ENCODE peak calls at places on chromosomes 1 and 21, in seven cellular contexts. D is IMR-90, J is mesenchymal stem cell, W is H9, V is H1, H is mesendoderm, N is trophoblast cell. T is an unnamed sample.

GRCh38 chr1:48617227-48617626 is 145.2 kb upstream of the SPATA6 start:
- DNase-seq in D (no peak), H (no peak), V (no peak), W (no peak), N (no peak), J (no peak), T (no peak)

GRCh38 chr21:38377165-38378093 is 120.6 kb downstream of the KCNJ15 start:
- DNase-seq in N (no peak), W (no peak), V (no peak), J (no peak), H (peak), D (no peak), T (no peak)

GRCh38 chr1:8456306-8456912 is 138.5 kb downstream of the SLC45A1 start:
- DNase-seq in D (peak), N (peak), W (no peak), V (no peak), J (peak), H (no peak), T (no peak)

GRCh38 chr1:14142397-14143095 is 442.6 kb downstream of the PRDM2 start:
- DNase-seq in V (no peak), N (no peak), J (no peak), H (no peak), W (no peak), D (no peak), T (no peak)

GRCh38 chr1:173295391-173295790 is 88.3 kb upstream of the TNFSF4 start:
- DNase-seq in J (peak), V (no peak), D (no peak), N (no peak), H (no peak), W (no peak), T (no peak)

GRCh38 chr21:38244885-38245869 is 11.6 kb upstream of the KCNJ15 start:
- DNase-seq in J (peak), D (peak), W (no peak), N (no peak), V (no peak), H (no peak), T (no peak)

GRCh38 chr1:27658951-27659496 is 13.0 kb downstream of the IFI6 start:
- DNase-seq in N (peak), D (peak), V (peak), W (peak), H (peak), J (peak), T (no peak)

GRCh38 chr1:184888505-184888904 is 85.8 kb downstream of the NIBAN1 start:
- DNase-seq in J (peak), D (peak), W (no peak), H (no peak), N (peak), V (no peak), T (no peak)

GRCh38 chr1:162551969-162552683 is 9.4 kb upstream of the UAP1 start:
- DNase-seq in V (no peak), H (no peak), J (no peak), W (no peak), D (no peak), N (peak), T (no peak)

GRCh38 chr1:110003747-110004428 is 19.3 kb downstream of the AHCYL1 start:
- DNase-seq in J (peak), H (peak), V (peak), W (peak), D (peak), N (peak), T (peak)

GRCh38 chr1:3142236-3142635 is 73.2 kb downstream of the PRDM16 start:
- DNase-seq in V (no peak), H (no peak), W (no peak), N (no peak), D (no peak), J (no peak), T (no peak)

GRCh38 chr1:28887835-28888682 is 26.3 kb upstream of the EPB41 start:
- DNase-seq in J (no peak), V (peak), H (peak), D (no peak), W (peak), N (no peak), T (no peak)

GRCh38 chr1:87329051-87329755 is 523 bp downstream of the LMO4 start:
- DNase-seq in J (peak), N (peak), D (peak), V (peak), W (peak), H (peak), T (no peak)

DNA sequence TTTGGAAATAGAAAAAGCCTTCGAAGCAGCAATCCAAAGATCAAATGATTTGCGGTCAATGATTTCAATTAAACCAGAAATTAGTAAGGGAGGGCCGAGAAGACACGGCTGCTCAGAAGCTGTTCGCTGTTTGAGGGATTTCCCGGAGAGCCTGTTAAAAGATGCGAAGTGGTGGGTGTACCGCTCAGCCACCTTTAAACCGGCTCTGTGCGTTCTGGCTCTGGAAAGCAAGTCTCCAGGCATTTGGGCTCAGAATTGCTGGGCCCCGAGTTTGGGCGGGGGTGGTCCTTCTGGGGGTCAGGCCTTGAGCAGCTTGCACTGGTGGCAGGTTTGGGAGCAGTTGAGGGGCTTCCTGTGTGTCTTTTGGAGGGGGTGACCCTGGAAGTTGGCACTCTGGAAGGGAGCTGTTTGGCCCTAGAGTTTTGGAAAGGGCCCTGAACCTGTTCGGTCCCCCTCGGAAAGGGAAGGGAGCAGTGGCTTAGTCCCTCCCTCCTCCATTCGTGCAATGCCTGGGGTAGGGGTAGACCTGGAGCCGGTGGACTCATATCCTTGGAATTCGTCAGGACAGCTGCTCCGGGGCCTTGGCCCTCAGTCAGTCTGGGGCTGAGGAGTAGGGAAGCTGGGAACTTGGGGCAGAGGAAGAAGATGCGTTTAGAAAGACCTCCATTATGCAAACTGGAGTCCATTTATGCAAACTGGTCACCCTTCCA is 3.2 kb downstream of the SIM2 start:
- DNase-seq in J (no peak), W (peak), V (peak), N (peak), H (peak), D (peak), T (no peak)
- H3K27ac ChIP-seq in J (peak), W (no peak), V (no peak), N (no peak), H (no peak), D (peak), T (no peak)

DNA sequence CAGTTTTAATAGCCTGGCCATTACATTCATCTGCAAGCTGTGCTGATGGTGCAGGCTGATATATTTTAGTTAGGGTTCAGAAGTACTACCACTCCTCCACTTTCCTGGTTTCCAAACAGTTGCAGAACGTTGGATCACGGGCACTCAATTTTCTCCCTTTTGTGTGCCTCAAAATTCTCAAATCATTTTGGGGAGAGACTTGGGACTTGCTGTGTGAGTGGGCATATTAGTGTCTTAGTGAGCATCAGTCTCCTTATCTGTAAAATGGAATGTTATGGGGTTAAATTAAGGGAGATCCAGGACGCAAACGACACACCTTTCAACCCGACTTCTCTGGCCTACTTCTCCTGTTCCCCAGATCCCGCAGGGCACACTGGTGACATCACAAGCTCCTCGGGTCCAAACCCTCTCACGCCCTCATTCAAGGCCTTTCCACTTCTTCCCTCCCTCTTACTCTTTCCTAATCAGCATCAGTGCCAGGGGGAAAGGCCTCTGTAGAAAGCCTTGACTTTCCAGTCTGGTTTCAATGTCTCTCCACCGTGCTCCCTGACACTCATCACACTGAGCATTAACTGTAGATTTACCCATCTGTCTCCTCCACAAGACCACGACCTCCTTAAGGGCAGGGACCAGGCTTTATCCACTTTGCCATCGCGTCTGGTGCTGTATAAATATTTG is 1.2 kb downstream of the PIGP start:
- DNase-seq in V (no peak), H (peak), N (peak), W (no peak), J (peak), D (peak), T (no peak)
- H4K8ac ChIP-seq in V (no peak), H (peak), N (peak), W (no peak), J (peak), D (peak), T (no peak)

GRCh38 chr1:203607169-203607873 is 19.3 kb upstream of the ATP2B4 start:
- DNase-seq in N (no peak), D (peak), V (no peak), J (peak), W (no peak), H (no peak), T (no peak)
- H3K27ac ChIP-seq in N (peak), D (peak), V (no peak), J (no peak), W (no peak), H (no peak), T (no peak)

DNA sequence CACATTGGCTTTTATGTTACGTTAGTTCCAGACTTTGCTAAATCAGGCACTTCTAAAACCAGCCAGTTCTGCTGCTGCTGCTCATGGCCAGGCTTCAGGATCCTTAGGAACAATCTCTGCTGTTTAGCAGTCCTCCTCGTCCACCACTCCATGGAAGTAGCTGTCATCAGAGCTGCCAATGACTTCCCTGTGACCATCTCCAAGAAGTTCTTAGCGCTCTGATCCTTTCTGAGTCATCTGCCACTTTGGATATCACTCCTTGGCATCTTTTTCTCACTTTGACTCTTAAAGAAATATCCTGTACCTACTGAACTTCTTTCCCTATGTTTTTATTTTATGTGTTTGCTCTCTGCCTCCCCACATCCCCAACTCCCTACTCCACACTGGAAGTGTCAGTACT is 14.7 kb upstream of the IRF2BP2 start:
- DNase-seq in V (no peak), D (no peak), W (no peak), H (no peak), N (peak), J (no peak), T (no peak)
- H4K8ac ChIP-seq in V (no peak), D (peak), W (no peak), H (no peak), N (no peak), J (no peak), T (no peak)

GRCh38 chr21:41497836-41498235 is 10.1 kb downstream of the TMPRSS2 start:
- DNase-seq in D (no peak), J (no peak), V (no peak), N (peak), W (no peak), H (no peak), T (no peak)
- H3K27ac ChIP-seq in D (no peak), J (no peak), V (no peak), N (no peak), W (no peak), H (no peak), T (no peak)